ENCODE peak calls at places on chromosome 22, in five cellular contexts. One of them, this sample, is unnamed.

GRCh38 chr22:35489225-35489624 is 51.4 kb upstream of the RASD2 start:
- DNase-seq in GM12878: no peak
- DNase-seq in mammary epithelial cell: peak; percentile 49
- DNase-seq in PC-3: peak; percentile 70
- DNase-seq in HCT116: no peak
- DNase-seq in this sample: peak; percentile 32

GRCh38 chr22:36162127-36163034 is 1.8 kb upstream of the APOL3 start:
- DNase-seq in PC-3: no peak
- DNase-seq in GM12878: peak; percentile 70
- DNase-seq in mammary epithelial cell: no peak
- DNase-seq in HCT116: no peak
- DNase-seq in this sample: no peak

GRCh38 chr22:47237890-47238480 is 475.5 kb downstream of the TBC1D22A start:
- DNase-seq in PC-3: no peak
- DNase-seq in HCT116: no peak
- DNase-seq in mammary epithelial cell: no peak
- DNase-seq in GM12878: no peak
- DNase-seq in this sample: no peak

GRCh38 chr22:30866811-30867271 is 101.7 kb downstream of the MORC2 start:
- DNase-seq in HCT116: no peak
- DNase-seq in mammary epithelial cell: no peak
- DNase-seq in GM12878: no peak
- DNase-seq in PC-3: peak; percentile 14
- DNase-seq in this sample: peak; percentile 12

GRCh38 chr22:27730649-27731433 is 70.7 kb downstream of the MN1 start:
- DNase-seq in GM12878: no peak
- DNase-seq in HCT116: no peak
- DNase-seq in mammary epithelial cell: no peak
- DNase-seq in PC-3: no peak
- DNase-seq in this sample: no peak

GRCh38 chr22:36027960-36028645 is 521 bp downstream of the RBFOX2 start:
- DNase-seq in GM12878: no peak
- DNase-seq in mammary epithelial cell: peak; percentile 34
- DNase-seq in HCT116: no peak
- DNase-seq in PC-3: peak; percentile 52
- DNase-seq in this sample: no peak

GRCh38 chr22:47188337-47189055 is 426.0 kb downstream of the TBC1D22A start:
- DNase-seq in PC-3: no peak
- DNase-seq in mammary epithelial cell: no peak
- DNase-seq in GM12878: no peak
- DNase-seq in HCT116: no peak
- DNase-seq in this sample: no peak

GRCh38 chr22:30643055-30643875 is 7.7 kb downstream of the SLC35E4 start:
- DNase-seq in mammary epithelial cell: no peak
- DNase-seq in GM12878: no peak
- DNase-seq in HCT116: no peak
- DNase-seq in PC-3: no peak
- DNase-seq in this sample: no peak

GRCh38 chr22:20567371-20567847 is 60.0 kb downstream of the MED15 start:
- DNase-seq in HCT116: no peak
- DNase-seq in PC-3: peak; percentile 91
- DNase-seq in mammary epithelial cell: peak; percentile 79
- DNase-seq in GM12878: no peak
- DNase-seq in this sample: peak; percentile 94

GRCh38 chr22:32720924-32721323 is 80.6 kb upstream of the TIMP3 start:
- DNase-seq in PC-3: no peak
- DNase-seq in GM12878: no peak
- DNase-seq in HCT116: no peak
- DNase-seq in mammary epithelial cell: no peak
- DNase-seq in this sample: peak; percentile 56

GRCh38 chr22:30433773-30434172 is 8.2 kb downstream of the MTFP1 start:
- DNase-seq in PC-3: no peak
- DNase-seq in HCT116: no peak
- DNase-seq in mammary epithelial cell: peak; percentile 40
- DNase-seq in GM12878: no peak
- DNase-seq in this sample: no peak

GRCh38 chr22:46070722-46071450 is 79.4 kb upstream of the PPARA start:
- DNase-seq in PC-3: peak; percentile 70
- DNase-seq in mammary epithelial cell: peak; percentile 73
- DNase-seq in HCT116: no peak
- DNase-seq in GM12878: no peak
- DNase-seq in this sample: peak; percentile 83

GRCh38 chr22:46072981-46073682 is 77.2 kb upstream of the PPARA start:
- DNase-seq in HCT116: no peak
- DNase-seq in mammary epithelial cell: no peak
- DNase-seq in GM12878: no peak
- DNase-seq in PC-3: no peak
- DNase-seq in this sample: peak; percentile 36

GRCh38 chr22:46070215-46070721 is 80.1 kb upstream of the PPARA start:
- DNase-seq in GM12878: no peak
- DNase-seq in HCT116: no peak
- DNase-seq in PC-3: peak; percentile 45
- DNase-seq in mammary epithelial cell: peak; percentile 76
- DNase-seq in this sample: peak; percentile 81

GRCh38 chr22:46072030-46072881 is 78.1 kb upstream of the PPARA start:
- DNase-seq in PC-3: peak; percentile 33
- DNase-seq in mammary epithelial cell: peak; percentile 71
- DNase-seq in GM12878: no peak
- DNase-seq in HCT116: no peak
- DNase-seq in this sample: peak; percentile 92

DNA sequence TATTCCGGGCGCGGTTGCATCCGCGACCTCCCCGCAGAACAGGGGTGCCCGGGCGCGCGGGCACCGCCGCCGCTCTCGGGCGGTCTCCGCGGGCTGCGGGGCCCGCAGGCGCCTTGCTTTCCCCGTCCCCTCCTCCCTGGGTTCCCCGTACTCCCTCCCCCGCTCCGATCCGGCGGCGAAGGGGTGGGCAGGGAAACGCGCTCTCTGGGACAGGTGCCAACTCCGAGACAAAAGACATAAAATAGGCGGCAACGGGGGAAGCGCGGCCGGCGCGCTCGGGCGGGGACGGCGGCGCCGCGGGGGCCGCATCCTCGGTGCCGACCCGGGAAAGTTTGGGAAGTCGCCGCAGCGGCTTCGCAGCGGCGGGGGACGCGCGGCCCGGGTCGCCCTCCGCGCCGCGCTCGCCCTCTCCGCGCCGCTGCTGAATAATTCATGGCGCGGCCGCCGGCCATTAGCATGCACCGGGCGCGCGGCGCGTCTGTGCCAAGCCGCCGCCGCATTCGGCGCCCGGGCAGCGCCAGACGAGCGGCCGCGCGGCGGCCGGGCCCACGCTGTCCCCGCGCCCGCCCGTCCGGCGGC is 78.8 kb upstream of the PPARA start:
- DNase-seq in PC-3: peak; percentile 89
- DNase-seq in GM12878: no peak
- DNase-seq in HCT116: peak; percentile 80
- DNase-seq in mammary epithelial cell: peak; percentile 94
- DNase-seq in this sample: peak; percentile 97
- H2AFZ ChIP-seq in PC-3: no peak overlapping the region
- H2AFZ ChIP-seq in GM12878: peak overlapping the region; percentile 27
- H2AFZ ChIP-seq in HCT116: no peak overlapping the region
- H2AFZ ChIP-seq in mammary epithelial cell: peak overlapping the region; percentile 1
- H2AFZ ChIP-seq in this sample: no peak overlapping the region

DNA sequence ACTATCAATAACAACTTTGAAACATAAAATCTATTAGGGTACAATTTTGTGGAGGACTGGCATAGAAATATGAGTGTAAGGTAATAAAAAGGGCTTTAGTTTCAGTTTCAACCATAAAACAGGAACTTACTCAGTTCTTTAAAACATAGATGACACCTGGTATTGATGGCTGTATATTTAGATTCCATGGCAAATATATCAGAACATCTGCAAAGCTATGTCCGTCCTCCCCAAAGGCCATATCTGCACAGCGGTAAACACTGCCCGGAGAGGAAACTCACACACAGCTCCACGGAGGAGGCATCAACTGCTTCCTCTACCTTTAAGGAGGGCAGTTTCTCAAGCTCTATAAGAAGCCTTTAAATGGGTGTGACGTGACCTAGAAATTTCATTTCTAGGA is 993.3 kb downstream of the BRD1 start:
- DNase-seq in GM12878: no peak
- DNase-seq in mammary epithelial cell: no peak
- DNase-seq in HCT116: no peak
- DNase-seq in PC-3: no peak
- DNase-seq in this sample: no peak
- H3K4me2 ChIP-seq in GM12878: no peak overlapping the region
- H3K4me2 ChIP-seq in mammary epithelial cell: no peak overlapping the region
- H3K4me2 ChIP-seq in HCT116: no peak overlapping the region
- H3K4me2 ChIP-seq in PC-3: no peak overlapping the region
- H3K4me2 ChIP-seq in this sample: no peak overlapping the region

GRCh38 chr22:50674606-50675552 is 2.3 kb downstream of the SHANK3 start:
- DNase-seq in GM12878: no peak
- DNase-seq in mammary epithelial cell: peak; percentile 82
- DNase-seq in PC-3: peak; percentile 73
- DNase-seq in HCT116: peak; percentile 61
- DNase-seq in this sample: peak; percentile 44
- TF ChIP-seq EZH2 in GM12878: no peak
- TF ChIP-seq EZH2 in mammary epithelial cell: no peak
- TF ChIP-seq EZH2 in PC-3: no peak
- TF ChIP-seq EZH2 in HCT116: no peak
- TF ChIP-seq EZH2 in this sample: no peak

GRCh38 chr22:17239156-17239701 is 20.0 kb upstream of the ADA2 start:
- DNase-seq in HCT116: no peak
- DNase-seq in PC-3: no peak
- DNase-seq in GM12878: no peak
- DNase-seq in mammary epithelial cell: no peak
- DNase-seq in this sample: no peak

GRCh38 chr22:17234144-17234623 is 14.9 kb upstream of the ADA2 start:
- DNase-seq in HCT116: peak; percentile 34
- DNase-seq in PC-3: no peak
- DNase-seq in GM12878: no peak
- DNase-seq in mammary epithelial cell: no peak
- DNase-seq in this sample: peak; percentile 25

GRCh38 chr22:17235861-17236260 is 16.6 kb upstream of the ADA2 start:
- DNase-seq in GM12878: no peak
- DNase-seq in PC-3: no peak
- DNase-seq in HCT116: no peak
- DNase-seq in mammary epithelial cell: no peak
- DNase-seq in this sample: no peak

GRCh38 chr22:17235149-17235655 is 16.0 kb upstream of the ADA2 start:
- DNase-seq in mammary epithelial cell: no peak
- DNase-seq in GM12878: no peak
- DNase-seq in HCT116: no peak
- DNase-seq in PC-3: no peak
- DNase-seq in this sample: no peak

DNA sequence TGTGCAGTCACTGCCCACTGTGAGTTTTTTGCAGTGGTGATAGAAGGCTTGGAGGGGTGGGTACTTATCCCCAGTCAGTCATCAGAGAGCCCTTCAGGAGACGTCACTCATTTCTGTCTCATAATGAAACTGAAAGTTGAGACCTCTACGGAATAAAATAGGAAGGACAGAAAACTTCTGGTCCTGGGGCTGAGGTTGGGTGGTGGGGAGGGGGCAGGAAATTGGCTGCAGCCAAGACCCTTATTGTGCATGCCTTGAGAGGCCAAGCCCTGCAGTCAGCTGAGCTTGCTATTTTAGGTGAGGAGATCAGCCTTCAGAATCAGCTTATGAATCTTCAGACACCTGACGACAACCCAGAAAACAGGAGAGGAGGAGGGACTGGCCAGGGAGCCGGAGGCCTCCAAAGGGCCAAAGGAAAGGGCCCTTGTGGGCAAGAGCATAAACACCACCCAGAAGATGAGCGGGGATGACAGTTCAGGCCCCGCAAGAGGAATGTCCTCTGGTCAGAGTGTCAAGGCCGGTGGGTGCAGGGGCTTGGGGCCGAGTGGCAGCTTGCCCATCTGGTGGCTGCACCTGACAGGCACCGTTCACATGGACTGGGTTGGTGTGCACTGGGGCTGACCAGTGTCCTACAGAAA is 17.9 kb upstream of the ADA2 start:
- DNase-seq in HCT116: no peak
- DNase-seq in mammary epithelial cell: no peak
- DNase-seq in GM12878: peak; percentile 71
- DNase-seq in PC-3: no peak
- DNase-seq in this sample: no peak
- H2AFZ ChIP-seq in HCT116: no peak overlapping the region
- H2AFZ ChIP-seq in mammary epithelial cell: no peak overlapping the region
- H2AFZ ChIP-seq in GM12878: peak overlapping the region; percentile 5
- H2AFZ ChIP-seq in PC-3: no peak overlapping the region
- H2AFZ ChIP-seq in this sample: no peak overlapping the region